ENCODE peak calls at places on chromosomes 11 and 22, in four cellular contexts. One of them, this sample, is unnamed. For H3K4me1, the result is how much of the 10 kb centered on the place peaks cover.

GRCh38 chr11:23976776-23977380 is 520.0 kb upstream of the LUZP2 start:
- DNase-seq in lung: no peak
- DNase-seq in PC-3: no peak
- DNase-seq in heart right ventricle: no peak
- DNase-seq in this sample: no peak

GRCh38 chr11:134613646-134614045 is 201.6 kb upstream of the B3GAT1 start:
- DNase-seq in lung: no peak
- DNase-seq in PC-3: no peak
- DNase-seq in heart right ventricle: no peak
- DNase-seq in this sample: no peak

GRCh38 chr11:121533556-121534050 is 80.8 kb upstream of the SORL1-AS1 start:
- DNase-seq in lung: no peak
- DNase-seq in PC-3: no peak
- DNase-seq in heart right ventricle: no peak
- DNase-seq in this sample: no peak

GRCh38 chr22:44259366-44260215 is 53.2 kb downstream of the SHISAL1 start:
- DNase-seq in lung: no peak
- DNase-seq in PC-3: no peak
- DNase-seq in heart right ventricle: no peak
- DNase-seq in this sample: no peak

GRCh38 chr22:45638834-45639746 is 32.5 kb upstream of the ATXN10 start:
- DNase-seq in lung: peak
- DNase-seq in PC-3: peak
- DNase-seq in heart right ventricle: no peak
- DNase-seq in this sample: peak

GRCh38 chr11:57771365-57771764 is 9.8 kb downstream of the CTNND1 start:
- DNase-seq in lung: no peak
- DNase-seq in PC-3: no peak
- DNase-seq in heart right ventricle: no peak
- DNase-seq in this sample: no peak

GRCh38 chr11:130908770-130909625 is 7.3 kb downstream of the SNX19 start:
- DNase-seq in lung: no peak
- DNase-seq in PC-3: peak
- DNase-seq in heart right ventricle: no peak
- DNase-seq in this sample: peak

GRCh38 chr22:29245626-29246385 is 22.0 kb downstream of the RHBDD3 start:
- DNase-seq in lung: peak
- DNase-seq in PC-3: peak
- DNase-seq in heart right ventricle: peak
- DNase-seq in this sample: peak

GRCh38 chr22:19942886-19943664 is 1.5 kb upstream of the TXNRD2 start:
- DNase-seq in lung: no peak
- DNase-seq in PC-3: peak
- DNase-seq in heart right ventricle: peak
- DNase-seq in this sample: peak

GRCh38 chr11:64265176-64266160 is 14.1 kb downstream of the PLCB3 start:
- DNase-seq in lung: no peak
- DNase-seq in PC-3: no peak
- DNase-seq in heart right ventricle: no peak
- DNase-seq in this sample: no peak

GRCh38 chr22:39148727-39149535 is 3.5 kb downstream of the CBX7 start:
- DNase-seq in lung: no peak
- DNase-seq in PC-3: no peak
- DNase-seq in heart right ventricle: no peak
- DNase-seq in this sample: no peak

GRCh38 chr11:16096336-16096735 is 260.0 kb downstream of the SOX6 start:
- DNase-seq in lung: no peak
- DNase-seq in PC-3: no peak
- DNase-seq in heart right ventricle: no peak
- DNase-seq in this sample: no peak

GRCh38 chr11:68083517-68083916 is 37.7 kb downstream of the CHKA start:
- DNase-seq in lung: no peak
- DNase-seq in PC-3: no peak
- DNase-seq in heart right ventricle: no peak
- DNase-seq in this sample: no peak

GRCh38 chr22:48857202-48857805 is 970.4 kb downstream of the BRD1 start:
- DNase-seq in lung: no peak
- DNase-seq in PC-3: no peak
- DNase-seq in heart right ventricle: no peak
- DNase-seq in this sample: no peak

GRCh38 chr11:131229221-131229620 is 141.2 kb upstream of the NTM start:
- DNase-seq in lung: no peak
- DNase-seq in PC-3: no peak
- DNase-seq in heart right ventricle: no peak
- DNase-seq in this sample: no peak

GRCh38 chr22:19463491-19464469 is 15.2 kb downstream of the UFD1 start:
- DNase-seq in lung: no peak
- DNase-seq in PC-3: no peak
- DNase-seq in heart right ventricle: peak
- DNase-seq in this sample: peak

GRCh38 chr22:20765938-20766337 is 8.0 kb upstream of the SERPIND1 start:
- DNase-seq in lung: no peak
- DNase-seq in PC-3: no peak
- DNase-seq in heart right ventricle: no peak
- DNase-seq in this sample: no peak

GRCh38 chr11:118406599-118407166 is 5.3 kb downstream of the ATP5MG start:
- DNase-seq in lung: no peak
- DNase-seq in PC-3: no peak
- DNase-seq in heart right ventricle: peak
- DNase-seq in this sample: no peak

GRCh38 chr22:19820880-19821522 is 33.7 kb downstream of the GNB1L start:
- DNase-seq in lung: no peak
- DNase-seq in PC-3: no peak
- DNase-seq in heart right ventricle: no peak
- DNase-seq in this sample: no peak

GRCh38 chr11:112118176-112118575 is 31.5 kb downstream of the SDHD start:
- DNase-seq in lung: no peak
- DNase-seq in PC-3: no peak
- DNase-seq in heart right ventricle: no peak
- DNase-seq in this sample: no peak

GRCh38 chr22:48694296-48694883 is 1133.3 kb downstream of the BRD1 start:
- DNase-seq in lung: no peak
- DNase-seq in PC-3: no peak
- DNase-seq in heart right ventricle: no peak
- DNase-seq in this sample: no peak

GRCh38 chr11:65781152-65781961 is 581 bp upstream of the AP5B1 start:
- DNase-seq in lung: no peak
- DNase-seq in PC-3: peak
- DNase-seq in heart right ventricle: no peak
- DNase-seq in this sample: no peak

GRCh38 chr11:117197516-117198456 is 1.4 kb upstream of the TAGLN start:
- DNase-seq in lung: no peak
- DNase-seq in PC-3: peak
- DNase-seq in heart right ventricle: no peak
- DNase-seq in this sample: no peak

GRCh38 chr11:46387919-46388618 is 3.5 kb downstream of the CHRM4 start:
- DNase-seq in lung: no peak
- DNase-seq in PC-3: no peak
- DNase-seq in heart right ventricle: no peak
- DNase-seq in this sample: no peak

GRCh38 chr22:21449531-21450319 is 17.5 kb upstream of the TMEM191C start:
- DNase-seq in lung: no peak
- DNase-seq in PC-3: no peak
- DNase-seq in heart right ventricle: peak
- DNase-seq in this sample: no peak

GRCh38 chr11:102924851-102925380 is 30.6 kb downstream of the MMP13 start:
- DNase-seq in lung: no peak
- DNase-seq in PC-3: peak
- DNase-seq in heart right ventricle: no peak
- DNase-seq in this sample: no peak

GRCh38 chr11:118889796-118890195 is 6.1 kb downstream of the CXCR5 start:
- DNase-seq in lung: no peak
- DNase-seq in PC-3: no peak
- DNase-seq in heart right ventricle: peak
- DNase-seq in this sample: no peak

GRCh38 chr11:99505319-99505718 is 484.6 kb downstream of the CNTN5 start:
- DNase-seq in lung: no peak
- DNase-seq in PC-3: peak
- DNase-seq in heart right ventricle: no peak
- DNase-seq in this sample: no peak

GRCh38 chr11:16926868-16927267 is 87.3 kb downstream of the PLEKHA7 start:
- DNase-seq in lung: no peak
- DNase-seq in PC-3: no peak
- DNase-seq in heart right ventricle: no peak
- DNase-seq in this sample: no peak

GRCh38 chr11:20089796-20090653 is 70.2 kb downstream of the DBX1 start:
- DNase-seq in lung: no peak
- DNase-seq in PC-3: no peak
- DNase-seq in heart right ventricle: peak
- DNase-seq in this sample: no peak

GRCh38 chr22:49966716-49967332 is 6.3 kb downstream of the PIM3 start:
- DNase-seq in lung: peak
- DNase-seq in PC-3: no peak
- DNase-seq in heart right ventricle: peak
- DNase-seq in this sample: no peak

GRCh38 chr22:49966041-49966715 is 5.6 kb downstream of the PIM3 start:
- DNase-seq in lung: peak
- DNase-seq in PC-3: no peak
- DNase-seq in heart right ventricle: no peak
- DNase-seq in this sample: no peak

GRCh38 chr22:49968313-49968830 is 7.8 kb downstream of the PIM3 start:
- DNase-seq in lung: no peak
- DNase-seq in PC-3: no peak
- DNase-seq in heart right ventricle: no peak
- DNase-seq in this sample: no peak

GRCh38 chr22:49968831-49969661 is 8.5 kb downstream of the PIM3 start:
- DNase-seq in lung: no peak
- DNase-seq in PC-3: no peak
- DNase-seq in heart right ventricle: peak
- DNase-seq in this sample: no peak

DNA sequence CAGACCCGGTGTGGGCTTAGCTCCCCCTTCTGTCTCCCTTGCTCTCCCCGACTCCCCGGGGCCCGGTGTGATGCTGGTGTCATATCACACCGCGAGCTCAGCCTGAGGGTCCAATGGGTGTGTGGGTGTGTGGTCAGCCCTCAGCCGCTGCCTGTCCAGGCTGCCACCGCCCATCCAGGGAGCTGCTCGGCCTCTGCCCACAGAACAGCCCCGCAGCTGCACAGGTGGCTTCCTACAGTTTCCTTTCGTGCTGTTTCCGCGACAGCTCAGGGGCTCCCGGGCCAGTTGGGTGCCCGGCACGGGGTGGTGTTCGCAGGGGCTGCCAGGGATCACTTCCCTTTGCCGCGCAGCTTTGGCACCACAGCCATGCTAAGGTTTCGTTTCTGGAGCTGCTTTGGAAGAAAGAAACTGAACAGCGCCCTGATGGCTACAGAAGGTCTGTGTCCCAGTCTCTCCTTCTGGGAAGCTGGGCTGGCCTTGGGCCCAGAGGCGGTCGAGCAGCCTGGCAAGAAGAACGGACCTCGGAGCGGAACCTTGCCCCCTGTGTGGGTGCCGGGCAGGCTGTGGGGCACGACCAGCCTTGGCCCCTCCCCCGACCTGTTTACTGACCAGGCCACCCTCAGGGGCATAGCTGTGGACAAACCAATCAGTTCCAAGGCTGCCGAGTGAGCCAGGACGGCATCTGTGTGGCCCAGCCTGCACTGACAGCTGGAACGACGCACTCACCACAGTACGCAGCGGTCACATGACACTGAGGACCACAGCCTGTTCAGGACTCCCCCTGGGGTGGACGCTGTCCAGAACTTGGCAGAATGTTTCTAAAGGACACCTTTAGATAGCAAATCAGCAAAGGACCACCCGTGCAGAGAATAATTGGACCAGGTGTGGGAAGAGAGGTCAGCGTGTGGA is 7.0 kb downstream of the PIM3 start:
- DNase-seq in lung: peak
- DNase-seq in PC-3: no peak
- DNase-seq in heart right ventricle: peak
- DNase-seq in this sample: no peak
- H3K4me1 ChIP-seq in lung: under half
- H3K4me1 ChIP-seq in PC-3: under half
- H3K4me1 ChIP-seq in heart right ventricle: half or more
- H3K4me1 ChIP-seq in this sample: under half

GRCh38 chr22:36331912-36332622 is 55.7 kb downstream of the MYH9 start:
- DNase-seq in lung: no peak
- DNase-seq in PC-3: peak
- DNase-seq in heart right ventricle: peak
- DNase-seq in this sample: no peak
- H3K4me1 ChIP-seq in lung: under half
- H3K4me1 ChIP-seq in PC-3: half or more
- H3K4me1 ChIP-seq in heart right ventricle: half or more
- H3K4me1 ChIP-seq in this sample: half or more

DNA sequence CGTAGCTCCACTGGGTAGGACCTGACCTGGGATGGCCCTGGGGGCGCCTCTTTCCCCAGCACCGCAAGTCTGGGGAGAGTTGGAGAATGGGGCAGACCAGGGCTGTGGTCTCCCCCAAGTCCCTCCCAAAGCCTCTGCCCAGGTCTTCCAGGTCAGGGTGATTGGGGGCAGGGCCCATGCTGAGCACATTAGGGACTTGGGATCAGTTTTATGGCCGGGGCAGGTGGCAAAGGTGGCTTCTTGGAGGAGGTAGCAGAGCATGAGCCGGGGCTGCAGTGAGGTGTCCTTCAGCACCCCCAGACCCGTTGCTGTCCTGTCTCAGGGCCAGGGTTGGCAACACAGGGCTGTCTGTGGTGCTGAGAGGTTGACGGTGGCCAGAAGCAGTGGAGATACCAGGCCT is 6.0 kb downstream of the RELT start:
- DNase-seq in lung: no peak
- DNase-seq in PC-3: no peak
- DNase-seq in heart right ventricle: no peak
- DNase-seq in this sample: no peak
- H3K4me1 ChIP-seq in lung: under half
- H3K4me1 ChIP-seq in PC-3: under half
- H3K4me1 ChIP-seq in heart right ventricle: half or more
- H3K4me1 ChIP-seq in this sample: under half

GRCh38 chr22:43113516-43114251 is 3.1 kb downstream of the BIK start:
- DNase-seq in lung: no peak
- DNase-seq in PC-3: peak
- DNase-seq in heart right ventricle: no peak
- DNase-seq in this sample: no peak
- H3K4me1 ChIP-seq in lung: under half
- H3K4me1 ChIP-seq in PC-3: under half
- H3K4me1 ChIP-seq in heart right ventricle: under half
- H3K4me1 ChIP-seq in this sample: under half

GRCh38 chr22:33798401-33798800 is 121.9 kb downstream of the LARGE1 start:
- DNase-seq in lung: no peak
- DNase-seq in PC-3: no peak
- DNase-seq in heart right ventricle: no peak
- DNase-seq in this sample: no peak
- H3K4me1 ChIP-seq in lung: under half
- H3K4me1 ChIP-seq in PC-3: under half
- H3K4me1 ChIP-seq in heart right ventricle: under half
- H3K4me1 ChIP-seq in this sample: under half

GRCh38 chr22:47142427-47143046 is 380.1 kb downstream of the TBC1D22A start:
- DNase-seq in lung: no peak
- DNase-seq in PC-3: no peak
- DNase-seq in heart right ventricle: no peak
- DNase-seq in this sample: no peak
- H3K4me1 ChIP-seq in lung: under half
- H3K4me1 ChIP-seq in PC-3: under half
- H3K4me1 ChIP-seq in heart right ventricle: under half
- H3K4me1 ChIP-seq in this sample: under half

GRCh38 chr22:41310336-41310735 is 9.0 kb downstream of the ZC3H7B start:
- DNase-seq in lung: no peak
- DNase-seq in PC-3: no peak
- DNase-seq in heart right ventricle: no peak
- DNase-seq in this sample: no peak
- H3K4me1 ChIP-seq in lung: under half
- H3K4me1 ChIP-seq in PC-3: under half
- H3K4me1 ChIP-seq in heart right ventricle: under half
- H3K4me1 ChIP-seq in this sample: under half

GRCh38 chr22:30307026-30307574 is 17.8 kb upstream of the CASTOR1 start:
- DNase-seq in lung: no peak
- DNase-seq in PC-3: no peak
- DNase-seq in heart right ventricle: no peak
- DNase-seq in this sample: no peak
- H3K4me1 ChIP-seq in lung: under half
- H3K4me1 ChIP-seq in PC-3: half or more
- H3K4me1 ChIP-seq in heart right ventricle: half or more
- H3K4me1 ChIP-seq in this sample: under half

This sample was measured in foreskin keratinocyte.